ENCODE peak calls at places on chromosomes 5 and 9, in six cellular contexts. One of them, this sample, is unnamed.

GRCh38 chr9:135684691-135685090 is 14.6 kb downstream of the SOHLH1 start:
- DNase-seq in A549: no peak
- DNase-seq in IMR-90: no peak
- DNase-seq in GM12878: no peak
- DNase-seq in SK-N-SH: no peak
- DNase-seq in H1: no peak
- DNase-seq in this sample: no peak

GRCh38 chr5:31317642-31318041 is 124.2 kb downstream of the CDH6 start:
- DNase-seq in IMR-90: no peak
- DNase-seq in A549: no peak
- DNase-seq in GM12878: no peak
- DNase-seq in H1: peak
- DNase-seq in SK-N-SH: no peak
- DNase-seq in this sample: peak

GRCh38 chr9:89799766-89800165 is 195.0 kb downstream of the GADD45G start:
- DNase-seq in A549: no peak
- DNase-seq in IMR-90: no peak
- DNase-seq in SK-N-SH: no peak
- DNase-seq in H1: no peak
- DNase-seq in GM12878: no peak
- DNase-seq in this sample: no peak

GRCh38 chr5:103224118-103224893 is 34.3 kb upstream of the MACIR start:
- DNase-seq in SK-N-SH: peak
- DNase-seq in A549: peak
- DNase-seq in IMR-90: peak
- DNase-seq in H1: peak
- DNase-seq in GM12878: peak
- DNase-seq in this sample: peak

GRCh38 chr5:73405691-73406090 is 42.9 kb downstream of the FOXD1 start:
- DNase-seq in GM12878: no peak
- DNase-seq in IMR-90: no peak
- DNase-seq in H1: no peak
- DNase-seq in A549: no peak
- DNase-seq in SK-N-SH: no peak
- DNase-seq in this sample: no peak

GRCh38 chr5:13632676-13633075 is 311.8 kb downstream of the DNAH5 start:
- DNase-seq in A549: peak
- DNase-seq in GM12878: no peak
- DNase-seq in SK-N-SH: no peak
- DNase-seq in IMR-90: peak
- DNase-seq in H1: no peak
- DNase-seq in this sample: no peak

GRCh38 chr5:172720655-172721054 is 50.3 kb downstream of the DUSP1 start:
- DNase-seq in H1: no peak
- DNase-seq in A549: no peak
- DNase-seq in GM12878: no peak
- DNase-seq in IMR-90: no peak
- DNase-seq in SK-N-SH: no peak
- DNase-seq in this sample: no peak

GRCh38 chr9:87816041-87816440 is 66.6 kb upstream of the SPATA31E1 start:
- DNase-seq in A549: no peak
- DNase-seq in H1: no peak
- DNase-seq in GM12878: no peak
- DNase-seq in IMR-90: peak
- DNase-seq in SK-N-SH: no peak
- DNase-seq in this sample: no peak

GRCh38 chr9:34267660-34268059 is 61.4 kb downstream of the KIF24 start:
- DNase-seq in SK-N-SH: no peak
- DNase-seq in A549: no peak
- DNase-seq in GM12878: no peak
- DNase-seq in H1: no peak
- DNase-seq in IMR-90: no peak
- DNase-seq in this sample: no peak

GRCh38 chr9:70455993-70456704 is 41.7 kb upstream of the KLF9 start:
- DNase-seq in SK-N-SH: no peak
- DNase-seq in A549: no peak
- DNase-seq in IMR-90: no peak
- DNase-seq in GM12878: no peak
- DNase-seq in H1: no peak
- DNase-seq in this sample: no peak

DNA sequence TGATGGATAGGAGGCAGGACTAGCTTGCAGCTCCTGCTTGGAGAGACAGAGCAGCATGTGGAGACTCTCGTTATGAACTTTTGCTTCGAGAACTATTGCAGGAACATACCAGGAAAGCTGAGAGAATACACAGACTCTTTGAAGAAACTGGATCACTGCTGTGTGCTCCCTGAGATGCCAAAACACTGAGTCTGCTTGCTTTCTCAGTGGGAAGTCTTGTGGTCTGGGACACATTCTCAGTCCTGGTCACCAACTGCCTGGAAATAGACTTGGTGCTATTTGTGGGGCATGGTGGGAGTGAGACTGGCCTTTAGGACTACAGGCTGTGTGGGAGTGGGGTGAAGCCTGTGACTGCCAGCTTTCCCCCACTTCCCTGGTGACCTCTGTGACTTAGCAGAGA is 252.6 kb downstream of the MED10 start:
- DNase-seq in H1: no peak
- DNase-seq in GM12878: no peak
- DNase-seq in A549: no peak
- DNase-seq in IMR-90: no peak
- DNase-seq in SK-N-SH: no peak
- DNase-seq in this sample: no peak
- TF ChIP-seq RFX5 in H1: no peak
- TF ChIP-seq RFX5 in GM12878: no peak
- TF ChIP-seq RFX5 in A549: no peak
- TF ChIP-seq RFX5 in IMR-90: no peak
- TF ChIP-seq RFX5 in SK-N-SH: no peak
- TF ChIP-seq RFX5 in this sample: no peak

GRCh38 chr9:86637515-86637914 is 283.3 kb upstream of the TUT7 start:
- DNase-seq in IMR-90: peak
- DNase-seq in H1: peak
- DNase-seq in SK-N-SH: peak
- DNase-seq in A549: peak
- DNase-seq in GM12878: no peak
- DNase-seq in this sample: peak
- TF ChIP-seq RFX5 in IMR-90: no peak
- TF ChIP-seq RFX5 in H1: no peak
- TF ChIP-seq RFX5 in SK-N-SH: no peak
- TF ChIP-seq RFX5 in A549: no peak
- TF ChIP-seq RFX5 in GM12878: no peak
- TF ChIP-seq RFX5 in this sample: no peak

DNA sequence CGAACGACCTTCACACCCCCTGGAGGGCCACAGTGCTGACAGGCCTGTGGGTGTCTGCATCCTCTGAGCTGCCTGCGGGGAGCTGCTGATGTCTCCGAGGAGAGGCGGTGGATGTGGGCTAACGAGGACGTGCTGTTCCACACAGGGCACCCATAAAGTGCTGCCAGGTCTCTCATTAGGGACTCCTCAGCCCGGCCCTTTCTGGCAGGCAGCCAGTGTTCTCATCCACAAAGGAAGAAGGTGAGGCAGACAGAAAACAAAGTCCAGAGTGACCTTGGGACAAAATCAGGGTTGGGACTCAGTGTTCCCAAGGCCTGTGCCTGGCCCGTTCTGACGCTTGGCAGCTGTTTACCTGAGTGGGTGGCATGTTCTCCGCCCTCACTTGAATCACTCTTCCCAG is 29.3 kb downstream of the CARTPT start:
- DNase-seq in H1: no peak
- DNase-seq in SK-N-SH: peak
- DNase-seq in IMR-90: no peak
- DNase-seq in A549: no peak
- DNase-seq in GM12878: no peak
- DNase-seq in this sample: no peak
- TF ChIP-seq RFX5 in H1: no peak
- TF ChIP-seq RFX5 in SK-N-SH: no peak
- TF ChIP-seq RFX5 in IMR-90: no peak
- TF ChIP-seq RFX5 in A549: no peak
- TF ChIP-seq RFX5 in GM12878: no peak
- TF ChIP-seq RFX5 in this sample: no peak

GRCh38 chr5:106258591-106259125 is 1412.1 kb downstream of the EFNA5 start:
- DNase-seq in SK-N-SH: no peak
- DNase-seq in A549: peak
- DNase-seq in H1: no peak
- DNase-seq in IMR-90: peak
- DNase-seq in GM12878: no peak
- DNase-seq in this sample: no peak
- TF ChIP-seq RFX5 in SK-N-SH: no peak
- TF ChIP-seq RFX5 in A549: no peak
- TF ChIP-seq RFX5 in H1: no peak
- TF ChIP-seq RFX5 in IMR-90: no peak
- TF ChIP-seq RFX5 in GM12878: no peak
- TF ChIP-seq RFX5 in this sample: no peak

DNA sequence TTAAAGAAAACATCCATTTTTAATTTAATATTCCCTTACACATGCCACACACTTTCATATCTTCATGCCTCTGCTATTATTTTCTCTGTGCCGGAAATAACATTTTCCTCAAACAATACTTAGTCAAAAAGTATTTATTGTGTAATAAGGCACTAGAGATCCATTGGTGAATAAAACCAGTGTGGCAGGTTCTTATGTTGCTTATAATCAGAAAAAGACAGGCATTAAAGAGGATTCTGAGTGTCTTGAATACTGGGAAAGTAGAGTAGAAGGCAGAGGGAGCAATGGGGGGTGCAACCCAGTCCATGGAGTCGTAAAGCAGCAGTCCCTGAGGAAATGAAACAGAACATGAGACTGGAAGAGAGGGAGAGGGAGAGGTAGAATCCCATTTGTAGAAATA is 37.7 kb upstream of the GRAMD2B start:
- DNase-seq in H1: no peak
- DNase-seq in IMR-90: no peak
- DNase-seq in GM12878: no peak
- DNase-seq in SK-N-SH: no peak
- DNase-seq in A549: no peak
- DNase-seq in this sample: no peak
- TF ChIP-seq RFX5 in H1: no peak
- TF ChIP-seq RFX5 in IMR-90: no peak
- TF ChIP-seq RFX5 in GM12878: no peak
- TF ChIP-seq RFX5 in SK-N-SH: no peak
- TF ChIP-seq RFX5 in A549: no peak
- TF ChIP-seq RFX5 in this sample: no peak